ENCODE peak calls at places on chromosomes 7 and 10, in seven cellular contexts. X, S, Y, A, N, L and H are unnamed samples.

GRCh38 chr7:68321076-68321639 is 1277.1 kb upstream of the AUTS2 start:
- DNase-seq in X (no peak), S (no peak), Y (no peak), A (peak; percentile 50), N (no peak), L (no peak), H (no peak)

GRCh38 chr10:127563718-127564553 is 14.8 kb downstream of the NPS start:
- DNase-seq in X (no peak), S (peak; percentile 24), Y (no peak), A (peak; percentile 61), N (peak; percentile 87), L (peak; percentile 29), H (peak; percentile 15)

GRCh38 chr10:35813219-35813618 is 171.1 kb upstream of the FZD8 start:
- DNase-seq in X (no peak), S (no peak), Y (no peak), A (no peak), N (no peak), L (no peak), H (no peak)

GRCh38 chr10:69439350-69439739 is 11.9 kb upstream of the TSPAN15 start:
- DNase-seq in X (no peak), S (no peak), Y (no peak), A (no peak), N (no peak), L (no peak), H (peak; percentile 87)

GRCh38 chr10:22218448-22218847 is 633 bp upstream of the EBLN1 start:
- DNase-seq in X (peak; percentile 6), S (peak; percentile 2), Y (no peak), A (no peak), N (no peak), L (no peak), H (no peak)

GRCh38 chr10:50552771-50553535 is 70.8 kb downstream of the SGMS1 start:
- DNase-seq in X (no peak), S (no peak), Y (no peak), A (no peak), N (no peak), L (no peak), H (peak; percentile 65)

GRCh38 chr10:124225468-124226270 is 132.3 kb upstream of the CHST15 start:
- DNase-seq in X (no peak), S (no peak), Y (no peak), A (no peak), N (no peak), L (no peak), H (no peak)

GRCh38 chr7:102934670-102935069 is 21.9 kb downstream of the LRRC17 start:
- DNase-seq in X (no peak), S (no peak), Y (no peak), A (no peak), N (no peak), L (no peak), H (no peak)

GRCh38 chr10:24115403-24115802 is 93.5 kb upstream of the KIAA1217 start:
- DNase-seq in X (no peak), S (no peak), Y (no peak), A (no peak), N (no peak), L (no peak), H (no peak)

GRCh38 chr7:157554393-157555238 is 217.8 kb downstream of the DNAJB6 start:
- DNase-seq in X (no peak), S (no peak), Y (no peak), A (no peak), N (no peak), L (no peak), H (no peak)

GRCh38 chr7:156514851-156515250 is 125.7 kb upstream of the RNF32 start:
- DNase-seq in X (no peak), S (no peak), Y (no peak), A (no peak), N (no peak), L (no peak), H (no peak)

GRCh38 chr10:86261470-86261869 is 105.1 kb downstream of the GRID1 start:
- DNase-seq in X (no peak), S (no peak), Y (no peak), A (no peak), N (no peak), L (no peak), H (no peak)

GRCh38 chr10:129191848-129192247 is 275.2 kb upstream of the MGMT start:
- DNase-seq in X (no peak), S (no peak), Y (no peak), A (no peak), N (no peak), L (no peak), H (no peak)

GRCh38 chr10:132184816-132185593 is 1.7 kb upstream of the DPYSL4 start:
- DNase-seq in X (no peak), S (no peak), Y (no peak), A (no peak), N (no peak), L (peak; percentile 16), H (no peak)

GRCh38 chr10:132188331-132188730 is 1.6 kb downstream of the DPYSL4 start:
- DNase-seq in X (no peak), S (no peak), Y (no peak), A (no peak), N (no peak), L (no peak), H (no peak)

GRCh38 chr10:132187421-132188138 is 832 bp downstream of the DPYSL4 start:
- DNase-seq in X (no peak), S (no peak), Y (no peak), A (peak; percentile 73), N (peak; percentile 70), L (no peak), H (no peak)

GRCh38 chr10:132185601-132186487 is 904 bp upstream of the DPYSL4 start:
- DNase-seq in X (no peak), S (peak; percentile 7), Y (no peak), A (no peak), N (peak; percentile 70), L (peak; percentile 59), H (peak; percentile 80)

DNA sequence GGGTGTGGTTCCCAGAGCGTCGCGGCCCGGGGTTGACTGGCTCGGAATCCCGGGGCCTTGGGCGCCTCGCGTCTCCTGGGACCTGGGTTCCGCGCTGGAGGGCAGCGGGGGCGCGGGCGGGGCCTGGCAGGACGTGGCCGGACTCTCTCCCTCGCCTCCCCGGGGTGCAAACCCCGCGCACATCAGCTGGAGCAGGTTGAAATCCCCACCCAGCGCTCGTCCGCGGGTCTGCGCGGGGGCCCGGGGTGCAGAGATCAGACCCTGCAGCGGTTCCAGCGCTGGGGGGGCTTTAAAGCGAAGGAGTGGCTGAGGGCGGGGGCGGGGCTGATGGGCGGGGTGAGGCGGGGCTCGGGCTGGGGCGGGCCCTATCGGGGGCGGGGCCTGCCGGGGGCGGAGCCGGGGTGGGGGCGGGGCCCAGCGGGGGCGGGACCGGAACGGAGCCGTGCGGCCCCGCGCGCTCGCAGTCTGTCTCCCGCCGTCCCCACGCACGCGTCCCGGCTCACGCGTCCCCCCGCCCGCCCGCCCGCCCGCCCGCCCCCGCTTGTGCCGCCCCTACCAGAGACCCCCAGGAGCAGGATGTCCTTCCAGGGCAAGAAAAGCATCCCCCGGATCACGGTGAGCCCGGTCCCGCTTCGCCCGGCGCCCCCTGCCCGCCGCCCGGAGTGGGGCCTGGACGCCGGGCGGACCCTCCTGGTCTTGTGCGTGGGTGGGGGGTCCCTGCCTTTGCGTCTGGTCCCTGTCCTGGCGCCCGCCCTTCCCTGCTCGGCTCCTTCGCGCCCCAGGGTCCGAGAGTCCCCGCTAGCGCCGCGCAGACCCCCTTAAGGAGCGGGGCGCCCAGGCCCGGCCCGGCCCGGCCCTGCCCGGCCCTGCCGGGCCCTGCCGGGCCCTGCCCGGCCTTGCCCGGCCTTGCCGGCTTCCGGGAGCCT is at the start of gene DPYSL4:
- DNase-seq in X (no peak), S (no peak), Y (no peak), A (peak; percentile 99), N (peak; percentile 76), L (peak; percentile 94), H (no peak)
- TF ChIP-seq JUND in X (no peak), S (no peak), Y (no peak), A (no peak), N (no peak), L (no peak), H (no peak)

DNA sequence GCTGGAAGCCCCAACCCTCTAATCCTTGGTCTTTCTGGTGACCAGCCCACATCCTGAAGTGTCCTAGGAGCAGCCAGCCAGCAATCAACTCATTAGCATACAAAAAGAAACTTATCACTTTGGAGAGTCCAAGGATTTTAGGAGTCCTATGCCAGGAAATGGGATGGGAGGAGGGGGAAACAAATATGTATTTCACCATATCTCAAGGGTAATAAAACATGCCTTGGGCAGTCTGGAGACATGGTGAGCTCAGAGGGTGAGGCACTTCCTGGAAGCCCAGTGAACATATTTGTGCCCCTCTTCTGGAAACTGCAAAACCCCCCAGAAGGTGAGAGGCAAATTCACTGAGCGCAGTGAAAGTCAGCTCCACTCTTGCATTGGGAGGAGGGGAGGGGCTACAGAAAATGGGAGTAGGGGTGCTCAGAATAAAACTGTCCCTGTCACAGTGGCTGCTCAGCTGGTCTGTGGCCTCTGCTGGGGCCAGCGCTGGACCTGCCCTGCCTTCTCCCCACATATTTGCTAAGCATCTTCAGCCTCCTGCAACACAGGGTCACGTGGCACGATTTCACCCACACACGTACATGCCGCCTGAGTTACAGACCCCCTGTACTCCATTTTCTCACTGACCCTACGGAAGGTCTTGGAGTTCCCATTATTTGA is 17.7 kb upstream of the ZMIZ1 start:
- DNase-seq in X (no peak), S (no peak), Y (no peak), A (no peak), N (no peak), L (no peak), H (no peak)
- TF ChIP-seq JUND in X (no peak), S (no peak), Y (no peak), A (no peak), N (no peak), L (no peak), H (no peak)

DNA sequence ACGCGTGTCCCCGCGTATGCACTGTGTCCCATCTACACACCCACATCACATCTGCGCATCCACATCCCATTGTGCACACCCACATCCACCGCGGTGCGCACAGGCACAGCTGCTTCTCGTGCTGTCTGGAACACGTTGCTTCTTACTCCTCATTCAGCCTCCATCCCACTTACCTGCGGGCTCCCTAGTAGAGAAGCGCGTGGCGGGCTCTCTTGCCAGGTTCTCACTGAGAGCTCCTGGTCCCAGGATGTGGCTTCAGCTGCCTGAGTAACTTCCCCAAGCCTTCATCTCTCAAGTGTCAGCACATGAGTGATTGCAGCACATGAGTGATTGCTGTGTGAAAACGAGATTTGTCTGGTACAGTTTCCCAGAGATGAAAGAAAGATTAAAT is 117.8 kb downstream of the TRRAP start:
- DNase-seq in X (no peak), S (no peak), Y (peak; percentile 65), A (no peak), N (no peak), L (no peak), H (no peak)
- TF ChIP-seq JUND in X (no peak), S (no peak), Y (no peak), A (no peak), N (no peak), L (no peak), H (no peak)

GRCh38 chr7:131556055-131556911 is at the start of gene PODXL:
- DNase-seq in X (no peak), S (no peak), Y (no peak), A (peak; percentile 99), N (peak; percentile 83), L (peak; percentile 99), H (peak; percentile 83)

GRCh38 chr7:131554880-131555516 is 1.4 kb downstream of the PODXL start:
- DNase-seq in X (no peak), S (no peak), Y (no peak), A (no peak), N (no peak), L (no peak), H (no peak)

GRCh38 chr7:131555565-131556054 is 818 bp downstream of the PODXL start:
- DNase-seq in X (no peak), S (no peak), Y (no peak), A (no peak), N (no peak), L (no peak), H (no peak)

GRCh38 chr7:131557521-131558385 is 1.3 kb upstream of the PODXL start:
- DNase-seq in X (no peak), S (no peak), Y (no peak), A (peak; percentile 86), N (peak; percentile 91), L (no peak), H (no peak)

GRCh38 chr7:131556912-131557457 is 557 bp upstream of the PODXL start:
- DNase-seq in X (no peak), S (no peak), Y (no peak), A (no peak), N (peak; percentile 83), L (no peak), H (no peak)
- TF ChIP-seq JUND in X (no peak), S (no peak), Y (no peak), A (no peak), N (no peak), L (no peak), H (no peak)